ENCODE peak calls at places on chromosome 22, in four cellular contexts. I, C, Q and S are unnamed samples.

GRCh38 chr22:47309946-47310345 is 547.5 kb downstream of the TBC1D22A start:
- DNase-seq in C (no peak), I (no peak), Q (no peak), S (no peak)

GRCh38 chr22:45673482-45674175 is 2.0 kb downstream of the ATXN10 start:
- DNase-seq in Q (no peak), I (no peak), C (peak; percentile 22), S (no peak)

GRCh38 chr22:42269407-42270177 is 861 bp downstream of the TCF20 start:
- DNase-seq in Q (peak; percentile 80), C (no peak), I (no peak), S (peak; percentile 74)

GRCh38 chr22:27751277-27752070 is 50.1 kb downstream of the MN1 start:
- DNase-seq in C (no peak), Q (no peak), I (no peak), S (no peak)

GRCh38 chr22:42912049-42912448 is 55.0 kb upstream of the ARFGAP3 start:
- DNase-seq in C (no peak), Q (no peak), I (no peak), S (no peak)

GRCh38 chr22:31295831-31296230 is 3.5 kb upstream of the PIK3IP1 start:
- DNase-seq in I (peak; percentile 9), C (no peak), Q (peak; percentile 9), S (no peak)

GRCh38 chr22:45254789-45255261 is 14.1 kb upstream of the KIAA0930 start:
- DNase-seq in C (no peak), I (no peak), Q (no peak), S (no peak)

GRCh38 chr22:32708835-32709234 is 92.7 kb upstream of the TIMP3 start:
- DNase-seq in I (no peak), C (no peak), Q (no peak), S (no peak)

GRCh38 chr22:38038890-38039812 is 18.1 kb upstream of the PICK1 start:
- DNase-seq in C (no peak), Q (no peak), I (no peak), S (no peak)

GRCh38 chr22:48376936-48377335 is 1450.7 kb downstream of the BRD1 start:
- DNase-seq in I (no peak), C (no peak), Q (no peak), S (no peak)

GRCh38 chr22:35808377-35808776 is 90.7 kb downstream of the APOL5 start:
- DNase-seq in Q (no peak), I (no peak), C (no peak), S (no peak)

GRCh38 chr22:25902402-25902801 is 160.4 kb downstream of the MYO18B start:
- DNase-seq in C (no peak), I (no peak), Q (no peak), S (no peak)